ENCODE peak calls at places on chromosomes 4 and X, in ten cellular contexts. O is effector memory CD4-positive, alpha-beta T cell; X is tibial artery; I is esophagus squamous epithelium; U is IMR-90; D is kidney; Q is tibial nerve; V is HepG2; N is neural progenitor cell; T is transverse colon. R is an unnamed sample. For H3K4me1 and H3K36me3, the result is how much of the 10 kb centered on the place peaks cover.

GRCh38 chr4:93791570-93792195 is 36.9 kb upstream of the ATOH1 start:
- DNase-seq in I (no peak), D (no peak), O (no peak), N (peak), Q (peak), U (peak), X (peak), T (peak), V (peak), R (no peak)

GRCh38 chr4:101855239-101855638 is 64.7 kb downstream of the BANK1 start:
- DNase-seq in D (no peak), O (no peak), X (no peak), Q (no peak), N (no peak), T (no peak), I (no peak), V (no peak), U (no peak), R (no peak)

GRCh38 chr4:118557298-118557851 is 127.8 kb upstream of the METTL14 start:
- DNase-seq in U (peak), O (no peak), T (no peak), X (no peak), Q (no peak), D (no peak), V (no peak), I (no peak), N (peak), R (no peak)

GRCh38 chr4:4995866-4996265 is 23.4 kb downstream of the CYTL1 start:
- DNase-seq in I (no peak), T (no peak), U (no peak), O (no peak), D (no peak), Q (no peak), N (no peak), V (no peak), X (no peak), R (no peak)

GRCh38 chrX:155718964-155719586 is 106.3 kb upstream of the TMLHE start:
- DNase-seq in Q (no peak), O (no peak), D (no peak), I (no peak), T (no peak), V (no peak), U (no peak), N (no peak), X (no peak), R (no peak)

GRCh38 chrX:13669246-13669689 is 16.3 kb downstream of the TCEANC start:
- DNase-seq in D (peak), Q (peak), U (peak), X (peak), N (no peak), O (peak), V (peak), I (no peak), T (peak), R (no peak)

GRCh38 chrX:18075603-18076002 is 145.1 kb downstream of the BEND2 start:
- DNase-seq in O (no peak), X (no peak), N (peak), U (no peak), Q (no peak), V (no peak), D (no peak), T (no peak), I (no peak), R (no peak)

GRCh38 chr4:113049421-113050355 is at the start of gene ANK2:
- DNase-seq in D (peak), X (no peak), I (no peak), Q (no peak), V (no peak), U (no peak), T (no peak), N (peak), O (no peak), R (no peak)

GRCh38 chr4:55183926-55184599 is 58.7 kb upstream of the KDR start:
- DNase-seq in X (no peak), O (no peak), V (no peak), U (peak), I (no peak), T (no peak), N (no peak), D (no peak), Q (no peak), R (no peak)

GRCh38 chr4:70849277-70849676 is 9.6 kb upstream of the GRSF1 start:
- DNase-seq in V (no peak), I (no peak), O (no peak), T (no peak), U (no peak), D (no peak), X (no peak), Q (no peak), N (no peak), R (no peak)

GRCh38 chrX:69551421-69552009 is 47.4 kb downstream of the NALF2 start:
- DNase-seq in N (no peak), V (peak), I (no peak), D (no peak), O (no peak), Q (no peak), T (no peak), X (no peak), U (no peak), R (no peak)

GRCh38 chr4:183360161-183360919 is 38.1 kb upstream of the CLDN24 start:
- DNase-seq in I (no peak), V (no peak), O (no peak), X (no peak), Q (no peak), T (no peak), N (no peak), U (peak), D (no peak), R (no peak)

GRCh38 chr4:185079271-185079905 is 61.1 kb downstream of the HELT start:
- DNase-seq in X (no peak), V (no peak), I (no peak), T (no peak), N (no peak), D (no peak), Q (no peak), U (no peak), O (no peak), R (no peak)

GRCh38 chr4:186137193-186137792 is 32.8 kb downstream of the FAM149A start:
- DNase-seq in Q (no peak), T (no peak), D (no peak), V (no peak), U (peak), X (no peak), O (no peak), I (no peak), N (no peak), R (no peak)

GRCh38 chr4:185738851-185739250 is 73.1 kb downstream of the SORBS2 start:
- DNase-seq in T (no peak), X (no peak), I (no peak), N (no peak), D (no peak), V (no peak), O (no peak), U (no peak), Q (no peak), R (no peak)

GRCh38 chr4:137370206-137370633 is 162.1 kb downstream of the PCDH18 start:
- DNase-seq in X (no peak), Q (no peak), O (no peak), D (no peak), U (peak), N (no peak), T (no peak), V (no peak), I (no peak), R (no peak)

GRCh38 chr4:122652379-122652778 is 31.5 kb upstream of the IL21 start:
- DNase-seq in U (peak), Q (no peak), D (no peak), T (peak), O (no peak), N (peak), V (peak), I (no peak), X (no peak), R (no peak)

GRCh38 chr4:77142642-77143020 is 14.4 kb upstream of the CCNG2 start:
- DNase-seq in V (no peak), N (no peak), Q (no peak), O (no peak), X (no peak), D (no peak), T (no peak), U (no peak), I (no peak), R (no peak)
- H3K4me1 ChIP-seq in V (under half), N (under half), Q (under half), O (under half), X (under half), D (under half), T (under half), U (under half), I (under half), R (under half)

GRCh38 chr4:88104902-88105610 is 53.4 kb downstream of the ABCG2 start:
- DNase-seq in U (peak), O (no peak), X (no peak), Q (no peak), N (no peak), I (no peak), D (no peak), T (no peak), V (no peak), R (no peak)

GRCh38 chr4:88108747-88109122 is 49.7 kb downstream of the ABCG2 start:
- DNase-seq in D (no peak), V (no peak), N (no peak), Q (no peak), T (no peak), I (no peak), U (peak), O (no peak), X (no peak), R (no peak)

GRCh38 chr4:88109123-88109864 is 49.1 kb downstream of the ABCG2 start:
- DNase-seq in V (peak), X (no peak), D (no peak), U (no peak), I (no peak), Q (no peak), T (no peak), O (no peak), N (no peak), R (no peak)

GRCh38 chr4:88106205-88106604 is 52.2 kb downstream of the ABCG2 start:
- DNase-seq in O (no peak), I (no peak), D (no peak), V (no peak), T (no peak), X (no peak), U (peak), Q (no peak), N (no peak), R (no peak)

GRCh38 chr4:88107406-88108107 is 50.9 kb downstream of the ABCG2 start:
- DNase-seq in N (no peak), V (peak), T (peak), D (no peak), Q (no peak), O (no peak), X (no peak), U (peak), I (no peak), R (no peak)
- H3K27ac ChIP-seq in N (no peak), V (peak), T (peak), D (peak), Q (no peak), O (no peak), X (no peak), U (no peak), I (peak), R (no peak)

GRCh38 chr4:42416017-42416416 is 18.7 kb downstream of the SHISA3 start:
- DNase-seq in I (no peak), Q (no peak), O (no peak), X (no peak), N (peak), U (no peak), D (no peak), T (no peak), V (no peak), R (no peak)

GRCh38 chr4:42420120-42420519 is 22.8 kb downstream of the SHISA3 start:
- DNase-seq in Q (no peak), T (no peak), I (no peak), U (peak), D (no peak), X (no peak), O (no peak), V (no peak), N (peak), R (no peak)

GRCh38 chr4:42411803-42412202 is 14.5 kb downstream of the SHISA3 start:
- DNase-seq in V (no peak), Q (no peak), N (no peak), X (no peak), D (no peak), U (peak), O (no peak), I (no peak), T (no peak), R (no peak)

GRCh38 chr4:42412251-42412650 is 15.0 kb downstream of the SHISA3 start:
- DNase-seq in D (no peak), T (no peak), X (no peak), Q (no peak), V (no peak), O (no peak), I (no peak), N (no peak), U (peak), R (no peak)

DNA sequence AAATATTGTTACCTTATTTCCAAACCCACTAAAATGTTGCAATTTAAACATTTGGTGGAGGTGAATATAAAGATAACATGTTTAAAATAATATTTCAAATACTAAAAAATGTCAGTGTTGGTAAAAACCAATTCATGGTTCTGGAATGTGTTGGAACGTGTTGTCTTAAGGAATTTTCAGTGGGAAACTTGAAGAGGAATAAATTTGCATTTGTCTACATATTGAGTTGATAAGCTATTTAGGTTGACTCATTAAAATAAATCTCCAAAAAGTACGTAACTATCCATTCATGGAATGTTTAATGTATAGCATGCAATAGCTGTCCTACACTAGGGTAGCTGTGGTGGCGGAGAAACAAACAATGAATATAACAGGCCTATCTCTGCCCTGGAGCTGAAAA is 20.2 kb downstream of the SHISA3 start:
- DNase-seq in V (no peak), Q (no peak), D (no peak), N (no peak), O (no peak), I (no peak), T (no peak), U (peak), X (no peak), R (no peak)
- H3K36me3 ChIP-seq in V (under half), Q (under half), D (under half), N (under half), O (under half), I (under half), T (under half), U (under half), X (under half), R (under half)

GRCh38 chrX:107677909-107678308 is 49.6 kb downstream of the PRPS1 start:
- DNase-seq in V (no peak), U (no peak), N (no peak), D (no peak), O (no peak), Q (no peak), T (no peak), I (no peak), X (peak), R (no peak)
- H3K4me1 ChIP-seq in V (under half), U (under half), N (under half), D (under half), O (half or more), Q (half or more), T (under half), I (under half), X (half or more), R (under half)

DNA sequence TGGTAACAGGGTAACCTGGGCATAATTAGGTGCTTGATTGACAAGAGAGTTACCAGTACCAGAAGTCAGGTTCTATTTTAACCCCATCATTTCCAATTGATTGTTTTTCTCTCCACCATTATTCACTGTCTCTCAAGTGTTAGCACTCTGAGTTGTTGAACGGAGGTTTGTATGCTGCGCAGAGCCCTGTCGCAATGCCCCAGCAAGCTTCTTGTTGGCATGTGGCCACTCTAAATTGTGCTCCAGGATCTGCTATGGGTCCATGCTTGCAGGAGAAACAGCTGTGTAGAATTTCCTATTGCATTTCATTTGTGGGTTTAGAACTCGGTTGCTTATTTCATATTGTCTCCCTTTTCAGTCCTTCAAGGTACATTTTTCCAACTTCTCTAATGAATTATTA is 98.2 kb downstream of the KLHL8 start:
- DNase-seq in N (no peak), Q (no peak), D (peak), X (peak), T (no peak), U (peak), O (no peak), I (no peak), V (no peak), R (no peak)
- H3K27ac ChIP-seq in N (no peak), Q (no peak), D (peak), X (peak), T (peak), U (no peak), O (no peak), I (peak), V (no peak), R (peak)

GRCh38 chr4:109462297-109462696 is 28.7 kb downstream of the SEC24B start:
- DNase-seq in D (no peak), I (no peak), X (no peak), N (no peak), U (no peak), T (no peak), O (no peak), Q (no peak), V (no peak), R (no peak)
- H3K36me3 ChIP-seq in D (under half), I (under half), X (under half), N (under half), U (under half), T (under half), O (under half), Q (under half), V (under half), R (under half)

DNA sequence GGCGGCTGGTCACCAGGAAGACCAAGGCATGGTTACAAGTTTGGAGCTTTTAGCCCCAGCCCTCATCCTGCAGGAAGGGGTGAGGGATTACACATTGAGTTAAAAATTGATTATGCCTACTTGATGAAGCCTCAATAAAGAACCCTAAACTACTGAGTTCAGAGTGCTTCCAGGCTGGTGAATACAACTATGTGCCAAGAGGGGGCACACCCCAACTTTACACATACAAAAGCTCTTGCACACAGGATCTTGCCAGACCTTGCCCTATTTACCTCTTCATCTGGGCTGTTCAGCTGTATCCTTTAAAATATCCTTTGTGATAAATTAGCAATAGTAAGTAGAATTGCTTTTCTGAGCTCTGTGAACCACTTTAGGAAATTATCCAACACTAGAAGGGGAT is 489.3 kb downstream of the INPP4B start:
- DNase-seq in U (no peak), D (no peak), X (no peak), T (no peak), V (no peak), Q (no peak), N (no peak), I (no peak), O (no peak), R (no peak)
- H3K4me1 ChIP-seq in U (under half), D (under half), X (under half), T (under half), V (under half), Q (under half), N (under half), I (under half), O (half or more), R (under half)

GRCh38 chr4:24664956-24665355 is 80.6 kb upstream of the DHX15 start:
- DNase-seq in I (no peak), X (no peak), Q (no peak), V (peak), D (no peak), O (no peak), T (no peak), U (peak), N (no peak), R (no peak)

GRCh38 chr4:24669751-24670150 is 85.4 kb upstream of the DHX15 start:
- DNase-seq in I (no peak), Q (no peak), N (no peak), O (no peak), U (no peak), D (no peak), X (no peak), V (no peak), T (no peak), R (no peak)

GRCh38 chr4:24666816-24667477 is 82.6 kb upstream of the DHX15 start:
- DNase-seq in Q (no peak), O (no peak), I (no peak), U (no peak), X (no peak), N (no peak), D (no peak), T (no peak), V (no peak), R (no peak)

GRCh38 chr4:24662065-24662464 is 77.7 kb upstream of the DHX15 start:
- DNase-seq in O (no peak), T (no peak), V (no peak), X (no peak), I (no peak), D (no peak), U (no peak), Q (no peak), N (no peak), R (no peak)

DNA sequence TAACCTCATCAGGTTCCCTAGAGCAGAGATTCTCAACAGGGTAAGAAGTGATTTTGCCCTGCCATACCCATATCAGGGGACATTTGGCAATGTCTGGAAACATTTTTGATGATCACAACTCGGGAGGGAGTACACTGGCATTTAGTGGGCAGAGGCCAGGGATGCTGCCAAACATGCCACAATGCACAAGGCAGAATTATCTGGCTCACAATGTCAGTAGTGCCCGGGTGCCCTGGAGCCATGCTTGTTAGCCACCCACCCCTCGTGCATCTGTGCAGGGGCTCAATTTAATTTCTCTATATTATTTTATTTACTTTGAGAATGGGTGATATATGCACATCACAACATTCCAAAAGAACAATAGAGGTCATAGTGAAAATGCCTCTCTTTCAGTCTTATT is 82.0 kb upstream of the DHX15 start:
- DNase-seq in N (no peak), T (no peak), O (no peak), I (no peak), D (no peak), U (no peak), Q (no peak), X (no peak), V (no peak), R (no peak)
- H3K27ac ChIP-seq in N (no peak), T (no peak), O (no peak), I (no peak), D (no peak), U (no peak), Q (no peak), X (no peak), V (no peak), R (no peak)